ENCODE peak calls at places on chromosome 20, in nine cellular contexts. W, N, V, A, I, X, O, B and P are unnamed samples.
A peak's percentile ranks its signal among the peaks of the same experiment; 100 is the strongest.

GRCh38 chr20:34967421-34967820 is 11.8 kb downstream of the MYH7B start:
- DNase-seq in I (no peak), A (no peak), O (no peak), V (no peak), W (no peak), B (no peak), N (no peak), X (no peak), P (no peak)

GRCh38 chr20:35972445-35972844 is 4.1 kb downstream of the CNBD2 start:
- DNase-seq in B (no peak), A (no peak), O (no peak), N (no peak), I (no peak), W (peak; percentile 51), X (no peak), V (no peak), P (no peak)

GRCh38 chr20:5215592-5216304 is 88.9 kb downstream of the CDS2 start:
- DNase-seq in X (no peak), A (no peak), W (no peak), B (no peak), V (no peak), N (no peak), I (no peak), O (no peak), P (no peak)

GRCh38 chr20:34622821-34623451 is 54.0 kb downstream of the PIGU start:
- DNase-seq in W (no peak), N (no peak), V (no peak), I (no peak), X (no peak), B (no peak), A (no peak), O (no peak), P (no peak)

GRCh38 chr20:61773926-61774587 is 291.6 kb downstream of the TAF4 start:
- DNase-seq in B (no peak), O (no peak), I (no peak), V (no peak), N (no peak), X (no peak), A (no peak), W (no peak), P (no peak)

GRCh38 chr20:47703748-47704147 is 81.5 kb downstream of the SULF2 start:
- DNase-seq in X (no peak), A (no peak), V (no peak), B (no peak), O (no peak), N (no peak), I (no peak), W (no peak), P (no peak)

GRCh38 chr20:358891-359555 is 12.1 kb downstream of the NRSN2 start:
- DNase-seq in B (no peak), N (no peak), O (no peak), W (no peak), X (no peak), A (no peak), V (no peak), I (no peak), P (no peak)

GRCh38 chr20:4119854-4120209 is 104.5 kb upstream of the RNF24 start:
- DNase-seq in N (no peak), W (no peak), A (no peak), X (no peak), I (no peak), O (no peak), B (no peak), V (no peak), P (peak; percentile 55)

GRCh38 chr20:7585126-7585679 is 355.1 kb downstream of the HAO1 start:
- DNase-seq in B (no peak), W (no peak), O (no peak), A (no peak), V (no peak), X (no peak), I (no peak), N (no peak), P (no peak)

GRCh38 chr20:39233755-39234154 is 271.6 kb downstream of the DHX35 start:
- DNase-seq in I (no peak), V (no peak), W (no peak), A (no peak), X (no peak), N (no peak), B (no peak), O (no peak), P (no peak)

GRCh38 chr20:37327748-37328147 is 18.2 kb upstream of the SRC start:
- DNase-seq in O (no peak), I (no peak), N (no peak), A (no peak), B (peak; percentile 79), X (no peak), V (no peak), W (no peak), P (no peak)

GRCh38 chr20:37518606-37519507 is 2.2 kb upstream of the NNAT start:
- DNase-seq in B (peak; percentile 73), A (no peak), W (peak; percentile 81), N (no peak), I (no peak), V (peak; percentile 42), X (no peak), O (no peak), P (no peak)